ENCODE peak calls at places on chromosomes 11 and 22, in six cellular contexts. I, H, S, U, P and R are unnamed samples.

GRCh38 chr11:68214173-68215086 is 1.3 kb upstream of the KMT5B start:
- DNase-seq in I (peak), H (peak), S (peak), U (peak), P (no peak), R (no peak)

GRCh38 chr11:18633256-18634139 is 644 bp downstream of the SPTY2D1 start:
- DNase-seq in I (peak), H (no peak), S (no peak), U (no peak), P (peak), R (no peak)

GRCh38 chr11:75342231-75342918 is 9.1 kb downstream of the ARRB1 start:
- DNase-seq in I (no peak), H (no peak), S (no peak), U (no peak), P (no peak), R (no peak)

GRCh38 chr11:128895505-128895904 is 4.3 kb downstream of the KCNJ5 start:
- DNase-seq in I (no peak), H (no peak), S (no peak), U (no peak), P (no peak), R (no peak)

GRCh38 chr22:40250608-40251007 is 72.9 kb downstream of the TNRC6B start:
- DNase-seq in I (no peak), H (no peak), S (no peak), U (no peak), P (no peak), R (no peak)

GRCh38 chr11:43736502-43737193 is 56.1 kb downstream of the HSD17B12 start:
- DNase-seq in I (no peak), H (peak), S (no peak), U (no peak), P (peak), R (no peak)

GRCh38 chr11:130652671-130653335 is 204.4 kb downstream of the ADAMTS15 start:
- DNase-seq in I (peak), H (no peak), S (peak), U (peak), P (peak), R (no peak)

GRCh38 chr11:72647882-72648281 is 26.3 kb downstream of the PDE2A start:
- DNase-seq in I (no peak), H (no peak), S (no peak), U (no peak), P (no peak), R (no peak)

GRCh38 chr11:13927496-13927895 is 35.0 kb upstream of the SPON1 start:
- DNase-seq in I (no peak), H (no peak), S (no peak), U (no peak), P (no peak), R (no peak)

GRCh38 chr11:33987975-33988580 is 63.5 kb upstream of the CAPRIN1 start:
- DNase-seq in I (peak), H (peak), S (peak), U (peak), P (peak), R (peak)

GRCh38 chr22:19287889-19288288 is 3.6 kb downstream of the CLTCL1 start:
- DNase-seq in I (no peak), H (no peak), S (no peak), U (no peak), P (peak), R (no peak)

GRCh38 chr22:48186121-48186790 is 1423.8 kb downstream of the TBC1D22A start:
- DNase-seq in I (no peak), H (no peak), S (peak), U (peak), P (no peak), R (no peak)

GRCh38 chr11:28569099-28569498 is 460.9 kb downstream of the METTL15 start:
- DNase-seq in I (no peak), H (no peak), S (no peak), U (no peak), P (no peak), R (no peak)

GRCh38 chr11:93822359-93822758 is 28.1 kb downstream of the VSTM5 start:
- DNase-seq in I (no peak), H (no peak), S (no peak), U (no peak), P (no peak), R (no peak)

GRCh38 chr22:40009231-40009769 is 14.5 kb downstream of the FAM83F start:
- DNase-seq in I (no peak), H (no peak), S (peak), U (no peak), P (peak), R (no peak)

GRCh38 chr11:46520971-46521745 is 72.7 kb downstream of the AMBRA1 start:
- DNase-seq in I (no peak), H (no peak), S (no peak), U (no peak), P (peak), R (no peak)

GRCh38 chr11:86256608-86257007 is 12.1 kb downstream of the EED start:
- DNase-seq in I (no peak), H (no peak), S (no peak), U (no peak), P (no peak), R (no peak)

GRCh38 chr22:27952091-27952490 is 33.0 kb upstream of the PITPNB start:
- DNase-seq in I (no peak), H (no peak), S (no peak), U (no peak), P (peak), R (no peak)

GRCh38 chr11:8263769-8264410 is at the start of gene LMO1:
- DNase-seq in I (peak), H (peak), S (peak), U (peak), P (peak), R (no peak)

GRCh38 chr11:35954205-35954604 is 10.3 kb downstream of the LDLRAD3 start:
- DNase-seq in I (no peak), H (no peak), S (no peak), U (no peak), P (no peak), R (no peak)

GRCh38 chr22:26860233-26860765 is 202.9 kb downstream of the MIAT start:
- DNase-seq in I (no peak), H (no peak), S (no peak), U (no peak), P (no peak), R (no peak)

GRCh38 chr22:29310863-29311339 is 4.5 kb downstream of the GAS2L1 start:
- DNase-seq in I (peak), H (no peak), S (peak), U (peak), P (peak), R (peak)

GRCh38 chr22:47367993-47368945 is 605.8 kb downstream of the TBC1D22A start:
- DNase-seq in I (peak), H (no peak), S (no peak), U (no peak), P (no peak), R (no peak)

GRCh38 chr11:114166897-114167323 is 107.4 kb downstream of the ZBTB16 start:
- DNase-seq in I (no peak), H (no peak), S (no peak), U (peak), P (peak), R (peak)

GRCh38 chr11:82995754-82996398 is 75.8 kb downstream of the RAB30 start:
- DNase-seq in I (no peak), H (no peak), S (no peak), U (no peak), P (no peak), R (no peak)

DNA sequence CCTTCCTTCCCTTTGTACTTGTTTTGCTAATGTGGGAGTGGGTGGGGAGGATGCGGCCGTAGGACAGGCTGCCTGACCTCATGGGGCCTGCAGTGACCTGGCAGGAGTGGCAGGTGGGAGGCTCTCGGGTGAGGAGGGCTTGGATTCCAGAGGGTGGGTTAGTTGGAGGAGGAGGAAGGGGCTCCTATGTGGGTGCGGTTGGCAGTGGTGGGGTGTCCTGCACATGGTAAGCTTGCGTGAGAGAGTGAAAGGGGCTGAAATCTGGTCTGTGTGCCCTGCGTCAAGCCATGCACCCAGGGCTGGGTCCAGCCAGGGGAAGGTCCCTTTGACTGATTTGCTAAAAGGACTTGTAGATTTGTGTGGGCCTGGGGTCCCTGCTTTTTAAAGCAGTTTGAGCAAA is 90.7 kb upstream of the OR4B1 start:
- DNase-seq in I (no peak), H (no peak), S (no peak), U (no peak), P (no peak), R (no peak)
- H3K27ac ChIP-seq in I (no peak), H (no peak), S (no peak), U (no peak), P (no peak), R (no peak)

GRCh38 chr11:660681-661444 is 23.8 kb downstream of the DRD4 start:
- DNase-seq in I (no peak), H (no peak), S (no peak), U (no peak), P (no peak), R (no peak)

GRCh38 chr11:665062-665706 is 28.1 kb downstream of the DRD4 start:
- DNase-seq in I (no peak), H (no peak), S (no peak), U (no peak), P (no peak), R (no peak)

GRCh38 chr11:662689-663274 is 25.7 kb downstream of the DRD4 start:
- DNase-seq in I (no peak), H (peak), S (peak), U (peak), P (peak), R (no peak)

GRCh38 chr11:660281-660680 is 23.2 kb downstream of the DRD4 start:
- DNase-seq in I (no peak), H (no peak), S (no peak), U (no peak), P (no peak), R (no peak)

GRCh38 chr11:665707-666281 is 28.7 kb downstream of the DRD4 start:
- DNase-seq in I (no peak), H (no peak), S (no peak), U (no peak), P (peak), R (no peak)
- H3K27ac ChIP-seq in I (peak), H (no peak), S (no peak), U (peak), P (peak), R (no peak)

GRCh38 chr22:17873116-17873515 is 98.8 kb upstream of the BID start:
- DNase-seq in I (no peak), H (no peak), S (no peak), U (no peak), P (no peak), R (no peak)
- H3K27ac ChIP-seq in I (no peak), H (no peak), S (no peak), U (no peak), P (no peak), R (no peak)

GRCh38 chr11:63918576-63919171 is 1.7 kb upstream of the RCOR2 start:
- DNase-seq in I (no peak), H (no peak), S (no peak), U (no peak), P (no peak), R (no peak)

GRCh38 chr11:63919267-63920125 is 2.5 kb upstream of the RCOR2 start:
- DNase-seq in I (no peak), H (peak), S (no peak), U (no peak), P (no peak), R (no peak)

GRCh38 chr11:63915961-63916836 is 765 bp downstream of the RCOR2 start:
- DNase-seq in I (no peak), H (peak), S (peak), U (no peak), P (no peak), R (no peak)

GRCh38 chr11:63916837-63917684 is at the start of gene RCOR2:
- DNase-seq in I (no peak), H (peak), S (peak), U (peak), P (peak), R (peak)

DNA sequence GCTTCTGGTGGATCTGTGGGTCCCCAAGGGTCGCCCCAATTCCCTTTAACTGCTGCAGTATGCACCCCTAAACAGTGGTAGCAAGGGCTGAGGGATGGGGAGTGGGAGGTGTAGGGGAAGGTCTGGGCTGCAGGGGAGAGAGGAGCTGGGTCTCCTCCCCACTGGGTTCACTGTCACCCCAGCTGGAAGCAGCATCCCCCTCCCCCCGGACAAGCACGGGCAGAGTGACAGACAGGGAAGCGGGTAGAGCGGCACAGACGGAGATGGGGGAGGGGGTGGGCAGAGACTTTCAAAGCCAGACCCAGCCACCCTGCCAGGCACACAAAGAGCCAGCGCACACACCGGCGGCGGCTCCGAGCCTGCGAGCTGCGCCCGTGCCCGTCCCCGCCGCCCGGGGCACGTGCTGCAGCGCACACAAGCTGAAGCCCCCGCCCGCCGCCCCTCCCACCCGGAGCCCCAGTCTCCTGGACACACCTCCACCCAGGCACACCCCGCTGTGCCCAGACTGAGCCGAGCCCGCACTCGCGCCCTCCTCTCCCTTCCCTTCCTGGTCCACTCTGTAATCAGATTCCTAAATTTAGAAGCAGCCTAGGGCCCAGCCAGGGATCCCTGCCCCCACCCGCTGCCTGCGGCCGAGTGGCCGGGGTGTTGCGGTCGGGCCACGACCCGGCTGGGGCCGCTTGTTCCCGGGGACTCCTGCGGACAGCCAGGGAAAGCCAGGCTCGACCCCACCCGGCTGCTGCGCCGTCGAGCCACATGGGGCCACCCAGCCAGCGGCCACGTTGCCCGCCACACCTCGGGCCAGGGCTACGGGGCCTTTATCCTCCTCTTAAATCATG is 940 bp upstream of the RCOR2 start:
- DNase-seq in I (no peak), H (peak), S (peak), U (peak), P (no peak), R (no peak)
- H3K27ac ChIP-seq in I (peak), H (peak), S (peak), U (peak), P (peak), R (no peak)